ENCODE peak calls at places on chromosomes 7 and 10, in eight cellular contexts. U is mesendoderm, W is neural progenitor cell, T is endodermal cell, I is neuronal stem cell, J is mammary epithelial cell, F is astrocyte, O is GM23248. V is an unnamed sample.
A peak's percentile ranks its signal among the peaks of the same experiment; 100 is the strongest.

GRCh38 chr7:148772297-148773089 is 73.8 kb downstream of the CUL1 start:
- DNase-seq in F (peak; percentile 91), O (peak; percentile 96), T (no peak), I (no peak), J (peak; percentile 97), U (peak; percentile 81), W (no peak), V (peak; percentile 92)

GRCh38 chr10:89158446-89158845 is 48.7 kb downstream of the CH25H start:
- DNase-seq in T (no peak), O (peak; percentile 76), W (no peak), I (no peak), U (no peak), F (peak; percentile 93), J (peak; percentile 49), V (no peak)

GRCh38 chr10:96850825-96851224 is 18.7 kb downstream of the LCOR start:
- DNase-seq in T (no peak), W (no peak), O (peak; percentile 96), I (no peak), F (peak; percentile 97), J (peak; percentile 72), U (peak; percentile 42), V (peak; percentile 47)

GRCh38 chr7:151680810-151681209 is 161.1 kb upstream of the RHEB start:
- DNase-seq in U (no peak), W (no peak), T (no peak), J (no peak), I (no peak), F (no peak), O (peak; percentile 83), V (no peak)

GRCh38 chr10:60042959-60043358 is 136.6 kb upstream of the CCDC6 start:
- DNase-seq in F (no peak), J (no peak), T (no peak), W (no peak), O (no peak), I (no peak), U (no peak), V (no peak)

GRCh38 chr10:91196268-91197043 is 24.0 kb upstream of the PCGF5 start:
- DNase-seq in F (no peak), T (no peak), O (no peak), W (no peak), U (no peak), J (no peak), I (no peak), V (no peak)

GRCh38 chr7:65951837-65952578 is 30.0 kb downstream of the GUSB start:
- DNase-seq in U (no peak), T (no peak), O (peak; percentile 7), J (peak; percentile 13), F (no peak), W (no peak), I (no peak), V (peak; percentile 53)

GRCh38 chr7:133742709-133743538 is 384.2 kb upstream of the LRGUK start:
- DNase-seq in J (peak; percentile 16), T (peak; percentile 60), O (peak; percentile 57), I (no peak), F (no peak), W (peak; percentile 18), U (peak; percentile 45), V (peak; percentile 42)

GRCh38 chr10:63217120-63217605 is 84.0 kb downstream of the NRBF2 start:
- DNase-seq in W (peak; percentile 61), J (peak; percentile 27), I (no peak), F (peak; percentile 45), O (peak; percentile 82), T (no peak), U (peak; percentile 60), V (peak; percentile 92)

GRCh38 chr7:117205856-117206255 is 117.0 kb downstream of the WNT2 start:
- DNase-seq in O (no peak), T (no peak), F (no peak), U (no peak), W (no peak), J (no peak), I (no peak), V (no peak)

GRCh38 chr7:1964913-1965578 is 267.7 kb downstream of the MAD1L1 start:
- DNase-seq in J (no peak), T (no peak), O (no peak), F (no peak), U (no peak), W (no peak), I (no peak), V (no peak)

GRCh38 chr7:117458977-117459583 is 20.7 kb upstream of the CFTR start:
- DNase-seq in W (peak; percentile 44), I (no peak), O (peak; percentile 47), U (peak; percentile 34), F (peak; percentile 17), J (no peak), T (no peak), V (peak; percentile 56)

GRCh38 chr7:98254951-98255610 is 3.0 kb upstream of the TECPR1 start:
- DNase-seq in W (no peak), O (no peak), F (no peak), T (no peak), I (no peak), U (no peak), J (no peak), V (no peak)

GRCh38 chr10:78359641-78360091 is 326.0 kb downstream of the RPS24 start:
- DNase-seq in I (no peak), W (peak; percentile 47), J (no peak), U (peak; percentile 85), O (no peak), T (peak; percentile 73), F (no peak), V (no peak)

GRCh38 chr7:106045592-106045991 is 66.5 kb downstream of the SYPL1 start:
- DNase-seq in O (peak; percentile 24), U (no peak), T (no peak), J (no peak), F (peak; percentile 36), I (no peak), W (no peak), V (peak; percentile 62)

GRCh38 chr10:114957673-114958072 is 19.7 kb downstream of the TRUB1 start:
- DNase-seq in F (no peak), U (no peak), I (no peak), O (peak; percentile 54), W (no peak), J (peak; percentile 54), T (no peak), V (peak; percentile 12)

GRCh38 chr10:69912584-69912983 is 110.9 kb downstream of the COL13A1 start:
- DNase-seq in F (no peak), I (no peak), W (no peak), O (no peak), U (no peak), T (no peak), J (no peak), V (no peak)

GRCh38 chr7:157941210-157941609 is 604.4 kb downstream of the DNAJB6 start:
- DNase-seq in I (no peak), T (peak; percentile 13), F (no peak), U (no peak), J (no peak), O (no peak), W (no peak), V (no peak)
- H3K4me3 ChIP-seq in I (no peak overlapping the region), T (no peak overlapping the region), F (no peak overlapping the region), U (no peak overlapping the region), J (no peak overlapping the region), O (no peak overlapping the region), W (no peak overlapping the region), V (no peak overlapping the region)

DNA sequence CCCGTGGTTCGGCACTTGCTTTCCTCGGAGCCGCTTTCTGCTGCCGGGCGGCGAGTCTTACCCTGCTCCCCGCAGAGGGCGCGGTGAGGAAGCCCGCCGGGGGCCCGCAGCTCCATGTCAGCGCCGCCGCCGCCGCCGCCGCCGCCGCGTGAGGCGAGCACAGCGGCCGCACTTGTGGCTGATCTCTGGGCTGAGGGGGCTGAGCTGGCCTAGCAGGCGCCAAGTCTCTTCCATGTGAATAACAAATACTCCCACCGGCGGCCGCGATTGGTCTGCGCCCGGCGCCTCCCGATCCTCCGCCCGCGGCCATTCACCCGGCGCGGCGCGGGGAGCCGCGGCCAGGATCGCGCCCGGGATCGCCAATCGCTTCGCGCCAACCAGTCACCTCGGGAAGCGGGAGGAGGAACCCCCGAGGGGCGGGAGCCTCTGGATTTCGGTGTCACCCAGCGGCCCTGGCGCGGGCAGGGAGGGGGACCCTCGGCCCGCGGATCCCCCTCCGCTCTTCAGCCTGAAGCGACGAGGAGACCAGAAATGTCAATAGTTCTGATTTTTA is at the start of gene GRM8:
- DNase-seq in W (peak; percentile 87), J (peak; percentile 30), O (peak; percentile 69), I (peak; percentile 73), U (peak; percentile 85), T (peak; percentile 94), F (peak; percentile 32), V (peak; percentile 14)
- H3K9ac ChIP-seq in W (no peak within 1 kb of the TSS), J (no peak within 1 kb of the TSS), O (peak within 1 kb of the TSS; percentile 42), I (peak within 1 kb of the TSS; percentile 78), U (peak within 1 kb of the TSS; percentile 78), T (peak within 1 kb of the TSS; percentile 24), F (peak within 1 kb of the TSS; percentile 60), V (peak within 1 kb of the TSS; percentile 1)

GRCh38 chr10:101130141-101130540 is 959 bp upstream of the TLX1 start:
- DNase-seq in J (no peak), F (no peak), I (no peak), O (no peak), T (no peak), U (no peak), W (no peak), V (no peak)

GRCh38 chr10:101133489-101134298 is 2.6 kb downstream of the TLX1 start:
- DNase-seq in T (peak; percentile 79), I (no peak), W (peak; percentile 72), U (peak; percentile 60), J (no peak), O (no peak), F (no peak), V (no peak)

GRCh38 chr10:101130984-101131961 is at the start of gene TLX1:
- DNase-seq in O (peak; percentile 30), J (no peak), F (no peak), W (peak; percentile 82), U (peak; percentile 56), I (no peak), T (peak; percentile 87), V (no peak)

GRCh38 chr10:101132636-101133473 is 1.8 kb downstream of the TLX1 start:
- DNase-seq in O (no peak), T (peak; percentile 59), F (no peak), J (no peak), U (no peak), W (no peak), I (no peak), V (no peak)

GRCh38 chr10:101131962-101132635 is 999 bp downstream of the TLX1 start:
- DNase-seq in W (no peak), I (no peak), J (no peak), T (peak; percentile 74), U (no peak), F (no peak), O (no peak), V (no peak)
- H3K4me3 ChIP-seq in W (no peak overlapping the region), I (no peak overlapping the region), J (no peak overlapping the region), T (no peak overlapping the region), U (no peak overlapping the region), F (no peak overlapping the region), O (no peak overlapping the region), V (no peak overlapping the region)

DNA sequence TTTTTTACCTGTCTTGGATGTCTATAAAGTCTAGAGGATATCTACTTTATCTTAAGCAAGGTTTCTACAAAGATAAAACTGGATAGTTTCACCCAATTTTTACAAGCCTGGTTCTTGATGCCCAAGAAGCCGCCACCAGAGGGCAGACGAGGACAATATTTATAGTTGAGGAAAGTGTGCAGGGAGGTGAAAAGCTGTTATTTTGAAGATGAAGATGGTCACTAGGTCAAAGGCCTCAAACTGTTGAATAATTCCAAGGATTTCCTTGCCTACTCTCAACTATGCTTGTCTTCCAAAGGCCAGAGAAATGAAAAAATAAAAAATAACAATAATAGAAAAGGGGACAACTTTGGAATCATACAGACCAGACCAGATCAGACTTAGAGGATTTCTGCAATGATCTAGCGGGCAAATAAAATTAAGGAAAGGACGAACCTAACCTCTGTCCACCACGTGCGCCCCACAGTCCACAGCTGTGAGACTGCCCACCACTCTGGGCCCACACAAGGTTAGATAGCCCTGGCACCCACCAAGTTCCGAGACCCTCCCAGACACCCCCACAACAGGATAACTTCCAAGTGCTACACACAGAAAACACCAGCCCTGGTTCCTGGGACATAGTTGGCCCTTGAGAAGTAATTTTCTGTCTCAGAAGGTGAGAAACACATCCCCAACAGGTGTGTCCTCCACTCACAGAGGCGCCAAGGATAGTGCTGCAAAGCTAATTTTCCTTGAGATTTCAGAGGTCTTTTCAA is 2.8 kb downstream of the PKD1L1 start:
- DNase-seq in J (peak; percentile 30), T (peak; percentile 91), O (peak; percentile 77), W (peak; percentile 79), I (peak; percentile 66), U (peak; percentile 56), F (no peak), V (peak; percentile 77)
- H3K9ac ChIP-seq in J (no peak overlapping the region), T (no peak overlapping the region), O (no peak overlapping the region), W (no peak overlapping the region), I (no peak overlapping the region), U (no peak overlapping the region), F (no peak overlapping the region), V (no peak overlapping the region)